ENCODE peak calls at places on chromosome 10, in four cellular contexts. One of them, this sample, is unnamed.
A peak's percentile ranks its signal among the peaks of the same experiment; 100 is the strongest.

GRCh38 chr10:63713191-63714144 is 192.3 kb downstream of the REEP3 start:
- DNase-seq in KBM-7: no peak
- DNase-seq in stimulated activated CD4-positive, alpha-beta T cell treated with anti-CD3 and anti-CD28 coated beads, Interleukin-1b, Interleukin-23, amount 100 ng/mL, for 24 hours: no peak
- DNase-seq in hippocampal formation: no peak
- DNase-seq in this sample: no peak

GRCh38 chr10:18221123-18221522 is 80.9 kb downstream of the CACNB2 start:
- DNase-seq in KBM-7: no peak
- DNase-seq in hippocampal formation: no peak
- DNase-seq in stimulated activated CD4-positive, alpha-beta T cell treated with anti-CD3 and anti-CD28 coated beads, Interleukin-1b, Interleukin-23, amount 100 ng/mL, for 24 hours: no peak
- DNase-seq in this sample: no peak

GRCh38 chr10:6778992-6779701 is 199.1 kb upstream of the PRKCQ start:
- DNase-seq in KBM-7: no peak
- DNase-seq in hippocampal formation: peak; percentile 22
- DNase-seq in stimulated activated CD4-positive, alpha-beta T cell treated with anti-CD3 and anti-CD28 coated beads, Interleukin-1b, Interleukin-23, amount 100 ng/mL, for 24 hours: no peak
- DNase-seq in this sample: no peak

GRCh38 chr10:21265622-21266021 is 259.9 kb downstream of the SKIDA1 start:
- DNase-seq in hippocampal formation: no peak
- DNase-seq in KBM-7: no peak
- DNase-seq in stimulated activated CD4-positive, alpha-beta T cell treated with anti-CD3 and anti-CD28 coated beads, Interleukin-1b, Interleukin-23, amount 100 ng/mL, for 24 hours: no peak
- DNase-seq in this sample: no peak

GRCh38 chr10:491667-492424 is 197.6 kb downstream of the DIP2C start:
- DNase-seq in hippocampal formation: no peak
- DNase-seq in stimulated activated CD4-positive, alpha-beta T cell treated with anti-CD3 and anti-CD28 coated beads, Interleukin-1b, Interleukin-23, amount 100 ng/mL, for 24 hours: no peak
- DNase-seq in KBM-7: no peak
- DNase-seq in this sample: no peak

GRCh38 chr10:114332808-114333207 is 71.5 kb downstream of the AFAP1L2 start:
- DNase-seq in hippocampal formation: no peak
- DNase-seq in KBM-7: peak; percentile 11
- DNase-seq in stimulated activated CD4-positive, alpha-beta T cell treated with anti-CD3 and anti-CD28 coated beads, Interleukin-1b, Interleukin-23, amount 100 ng/mL, for 24 hours: no peak
- DNase-seq in this sample: no peak

GRCh38 chr10:110863361-110863760 is 8.4 kb upstream of the PDCD4 start:
- DNase-seq in hippocampal formation: no peak
- DNase-seq in stimulated activated CD4-positive, alpha-beta T cell treated with anti-CD3 and anti-CD28 coated beads, Interleukin-1b, Interleukin-23, amount 100 ng/mL, for 24 hours: no peak
- DNase-seq in KBM-7: peak; percentile 26
- DNase-seq in this sample: no peak

GRCh38 chr10:31374146-31374696 is 55.2 kb downstream of the ZEB1 start:
- DNase-seq in KBM-7: no peak
- DNase-seq in stimulated activated CD4-positive, alpha-beta T cell treated with anti-CD3 and anti-CD28 coated beads, Interleukin-1b, Interleukin-23, amount 100 ng/mL, for 24 hours: no peak
- DNase-seq in hippocampal formation: no peak
- DNase-seq in this sample: no peak

GRCh38 chr10:132422931-132423813 is 26.2 kb downstream of the PWWP2B start:
- DNase-seq in KBM-7: peak; percentile 89
- DNase-seq in stimulated activated CD4-positive, alpha-beta T cell treated with anti-CD3 and anti-CD28 coated beads, Interleukin-1b, Interleukin-23, amount 100 ng/mL, for 24 hours: no peak
- DNase-seq in hippocampal formation: no peak
- DNase-seq in this sample: peak; percentile 74

GRCh38 chr10:128254486-128254885 is 128.3 kb upstream of the MKI67 start:
- DNase-seq in KBM-7: no peak
- DNase-seq in hippocampal formation: no peak
- DNase-seq in stimulated activated CD4-positive, alpha-beta T cell treated with anti-CD3 and anti-CD28 coated beads, Interleukin-1b, Interleukin-23, amount 100 ng/mL, for 24 hours: no peak
- DNase-seq in this sample: peak; percentile 10

GRCh38 chr10:35913628-35914027 is 271.5 kb upstream of the FZD8 start:
- DNase-seq in hippocampal formation: no peak
- DNase-seq in stimulated activated CD4-positive, alpha-beta T cell treated with anti-CD3 and anti-CD28 coated beads, Interleukin-1b, Interleukin-23, amount 100 ng/mL, for 24 hours: no peak
- DNase-seq in KBM-7: no peak
- DNase-seq in this sample: no peak

GRCh38 chr10:130546841-130547240 is 410.6 kb downstream of the GLRX3 start:
- DNase-seq in stimulated activated CD4-positive, alpha-beta T cell treated with anti-CD3 and anti-CD28 coated beads, Interleukin-1b, Interleukin-23, amount 100 ng/mL, for 24 hours: no peak
- DNase-seq in KBM-7: no peak
- DNase-seq in hippocampal formation: no peak
- DNase-seq in this sample: no peak

GRCh38 chr10:103839867-103840746 is 15.3 kb downstream of the SH3PXD2A start:
- DNase-seq in stimulated activated CD4-positive, alpha-beta T cell treated with anti-CD3 and anti-CD28 coated beads, Interleukin-1b, Interleukin-23, amount 100 ng/mL, for 24 hours: no peak
- DNase-seq in hippocampal formation: no peak
- DNase-seq in KBM-7: no peak
- DNase-seq in this sample: no peak

GRCh38 chr10:113183543-113183942 is 233.5 kb downstream of the TCF7L2 start:
- DNase-seq in stimulated activated CD4-positive, alpha-beta T cell treated with anti-CD3 and anti-CD28 coated beads, Interleukin-1b, Interleukin-23, amount 100 ng/mL, for 24 hours: no peak
- DNase-seq in KBM-7: no peak
- DNase-seq in hippocampal formation: peak; percentile 42
- DNase-seq in this sample: no peak

This sample was measured in NB4.